ENCODE peak calls at places on chromosomes 2 and 18, in six cellular contexts. J is H1, V is fibroblast of lung, L is neural progenitor cell, N is hepatocyte, Q is HCT116. M is an unnamed sample. For H3K4me1, the result is how much of the 10 kb centered on the place peaks cover.

GRCh38 chr2:150885236-150885635 is 376.4 kb downstream of the RBM43 start:
- DNase-seq in J (no peak), V (no peak), L (no peak), N (no peak), Q (no peak), M (peak)

GRCh38 chr2:207930747-207931146 is 94.6 kb downstream of the PLEKHM3 start:
- DNase-seq in J (no peak), V (no peak), L (no peak), N (peak), Q (peak), M (no peak)

GRCh38 chr2:77001895-77002294 is 520.3 kb downstream of the LRRTM4 start:
- DNase-seq in J (no peak), V (no peak), L (no peak), N (no peak), Q (no peak), M (no peak)

GRCh38 chr2:71243548-71244301 is 16.8 kb upstream of the PAIP2B start:
- DNase-seq in J (no peak), V (no peak), L (no peak), N (no peak), Q (no peak), M (no peak)

GRCh38 chr2:30664761-30665358 is 142.4 kb downstream of the CAPN13 start:
- DNase-seq in J (peak), V (peak), L (no peak), N (peak), Q (peak), M (peak)

GRCh38 chr2:168577885-168578284 is 121.8 kb downstream of the CERS6 start:
- DNase-seq in J (no peak), V (no peak), L (no peak), N (no peak), Q (no peak), M (peak)

GRCh38 chr2:97712693-97713295 is 582 bp upstream of the ZAP70 start:
- DNase-seq in J (no peak), V (no peak), L (no peak), N (no peak), Q (no peak), M (no peak)

GRCh38 chr2:88753833-88754584 is 62.5 kb downstream of the RPIA start:
- DNase-seq in J (no peak), V (peak), L (no peak), N (no peak), Q (no peak), M (no peak)

GRCh38 chr18:12518832-12519534 is 111.3 kb downstream of the PRELID3A start:
- DNase-seq in J (no peak), V (no peak), L (no peak), N (no peak), Q (no peak), M (no peak)

GRCh38 chr2:43001055-43001378 is 208.6 kb upstream of the HAAO start:
- DNase-seq in J (no peak), V (no peak), L (no peak), N (no peak), Q (no peak), M (no peak)

GRCh38 chr18:8911408-8912340 is 190.8 kb upstream of the NDUFV2 start:
- DNase-seq in J (no peak), V (no peak), L (no peak), N (no peak), Q (no peak), M (no peak)

GRCh38 chr18:57797209-57797651 is 5.9 kb downstream of the ATP8B1 start:
- DNase-seq in J (no peak), V (no peak), L (peak), N (peak), Q (no peak), M (no peak)

GRCh38 chr2:26033270-26033768 is 565 bp upstream of the RAB10 start:
- DNase-seq in J (peak), V (peak), L (peak), N (peak), Q (peak), M (peak)

GRCh38 chr2:222835823-222836151 is 25.0 kb upstream of the ACSL3 start:
- DNase-seq in J (no peak), V (no peak), L (no peak), N (no peak), Q (no peak), M (no peak)

GRCh38 chr2:133879703-133880102 is 311.4 kb upstream of the NCKAP5 start:
- DNase-seq in J (no peak), V (no peak), L (no peak), N (no peak), Q (no peak), M (no peak)

GRCh38 chr2:3606028-3606369 is 11.1 kb downstream of the COLEC11 start:
- DNase-seq in J (no peak), V (no peak), L (no peak), N (no peak), Q (no peak), M (no peak)

GRCh38 chr2:53234548-53234903 is 533.1 kb upstream of the CHAC2 start:
- DNase-seq in J (no peak), V (peak), L (peak), N (peak), Q (no peak), M (no peak)

GRCh38 chr2:102369866-102370265 is 14.3 kb downstream of the IL18R1 start:
- DNase-seq in J (no peak), V (no peak), L (no peak), N (no peak), Q (no peak), M (no peak)

GRCh38 chr2:238423561-238424312 is 3.0 kb upstream of the ASB1 start:
- DNase-seq in J (no peak), V (no peak), L (no peak), N (no peak), Q (no peak), M (peak)

GRCh38 chr2:28377984-28378678 is 14.5 kb upstream of the FOSL2 start:
- DNase-seq in J (no peak), V (no peak), L (peak), N (no peak), Q (no peak), M (no peak)

GRCh38 chr2:3387644-3388411 is 8.3 kb downstream of the TRAPPC12 start:
- DNase-seq in J (no peak), V (no peak), L (no peak), N (no peak), Q (no peak), M (no peak)

GRCh38 chr2:221570321-221571107 is 1.6 kb downstream of the EPHA4 start:
- DNase-seq in J (peak), V (peak), L (peak), N (peak), Q (no peak), M (peak)

GRCh38 chr2:83991992-83992391 is 467.1 kb downstream of the SUCLG1 start:
- DNase-seq in J (no peak), V (no peak), L (no peak), N (no peak), Q (peak), M (no peak)

GRCh38 chr2:132923787-132924186 is 253.8 kb upstream of the LYPD1 start:
- DNase-seq in J (no peak), V (peak), L (no peak), N (peak), Q (no peak), M (peak)

GRCh38 chr18:5628512-5629255 is 84.9 kb upstream of the EPB41L3 start:
- DNase-seq in J (peak), V (peak), L (peak), N (peak), Q (no peak), M (peak)
- H3K4me3 ChIP-seq in J (peak), V (peak), L (peak), N (peak), Q (no peak), M (peak)

DNA sequence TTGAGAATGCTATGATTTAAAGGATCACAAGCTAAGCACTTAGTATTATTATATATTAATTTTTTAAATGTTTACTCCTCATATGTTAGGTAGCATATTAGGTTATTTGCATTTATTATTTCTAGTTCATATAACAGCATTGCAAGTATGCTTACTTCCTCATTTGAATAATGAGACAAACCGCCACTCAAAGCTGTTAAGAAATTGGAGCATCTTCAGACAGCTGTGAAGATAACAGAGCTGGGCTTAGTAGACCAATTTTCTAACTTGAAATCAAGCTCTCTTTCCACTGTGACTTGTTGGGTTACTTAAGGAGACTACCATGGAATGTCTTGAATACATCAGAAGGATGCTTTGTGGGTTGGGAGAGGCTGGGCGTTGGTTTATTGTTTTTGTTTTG is 139.3 kb downstream of the ASXL3 start:
- DNase-seq in J (no peak), V (no peak), L (no peak), N (no peak), Q (no peak), M (no peak)
- TF ChIP-seq EZH2 in J (no peak), V (no peak), L (no peak), N (no peak), Q (no peak), M (no peak)

DNA sequence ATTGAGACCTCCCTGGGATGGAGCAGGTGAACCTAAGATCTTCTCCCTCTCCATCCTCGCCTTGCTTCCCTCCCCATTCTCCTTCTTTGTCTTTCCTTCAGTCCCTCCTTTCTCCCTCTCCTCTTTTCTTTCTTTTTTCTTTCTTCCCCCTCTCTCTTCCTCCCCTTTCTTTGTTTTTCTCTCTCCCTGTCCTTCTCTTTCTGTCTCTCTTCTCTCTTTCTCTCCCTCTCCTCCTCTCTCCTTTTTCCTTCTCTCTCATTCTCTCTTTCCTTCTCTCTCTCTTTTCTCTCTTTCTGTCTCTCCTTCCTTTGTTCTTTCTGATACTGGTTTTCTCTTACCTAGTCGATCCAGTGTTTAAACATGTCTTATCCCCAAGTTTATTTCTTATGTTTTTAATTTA is 10.7 kb downstream of the MREG start:
- DNase-seq in J (no peak), V (no peak), L (no peak), N (no peak), Q (no peak), M (no peak)
- H3K4me1 ChIP-seq in J (under half), V (under half), L (under half), N (under half), Q (under half), M (under half)

DNA sequence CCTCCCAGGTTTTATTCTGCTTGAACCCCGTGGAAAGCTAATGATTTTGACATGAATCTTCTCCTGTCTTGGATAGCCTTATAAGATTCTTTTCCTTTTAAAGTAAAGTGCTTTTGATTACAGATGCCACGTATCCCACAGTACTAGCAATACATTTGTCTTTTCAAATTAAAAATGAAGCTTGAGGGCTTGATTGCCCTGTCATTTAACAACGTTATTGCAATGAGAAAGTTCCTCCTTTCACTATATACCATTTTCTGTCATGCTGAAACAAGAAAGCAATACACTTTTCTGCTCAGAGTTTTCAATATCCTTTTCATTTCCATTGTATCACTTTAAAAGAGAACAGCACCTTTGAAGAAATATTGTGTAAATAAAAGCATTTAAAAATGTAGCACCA is 814.7 kb downstream of the LRP1B start:
- DNase-seq in J (no peak), V (no peak), L (no peak), N (no peak), Q (no peak), M (no peak)
- H3K4me3 ChIP-seq in J (no peak), V (no peak), L (no peak), N (no peak), Q (no peak), M (no peak)

DNA sequence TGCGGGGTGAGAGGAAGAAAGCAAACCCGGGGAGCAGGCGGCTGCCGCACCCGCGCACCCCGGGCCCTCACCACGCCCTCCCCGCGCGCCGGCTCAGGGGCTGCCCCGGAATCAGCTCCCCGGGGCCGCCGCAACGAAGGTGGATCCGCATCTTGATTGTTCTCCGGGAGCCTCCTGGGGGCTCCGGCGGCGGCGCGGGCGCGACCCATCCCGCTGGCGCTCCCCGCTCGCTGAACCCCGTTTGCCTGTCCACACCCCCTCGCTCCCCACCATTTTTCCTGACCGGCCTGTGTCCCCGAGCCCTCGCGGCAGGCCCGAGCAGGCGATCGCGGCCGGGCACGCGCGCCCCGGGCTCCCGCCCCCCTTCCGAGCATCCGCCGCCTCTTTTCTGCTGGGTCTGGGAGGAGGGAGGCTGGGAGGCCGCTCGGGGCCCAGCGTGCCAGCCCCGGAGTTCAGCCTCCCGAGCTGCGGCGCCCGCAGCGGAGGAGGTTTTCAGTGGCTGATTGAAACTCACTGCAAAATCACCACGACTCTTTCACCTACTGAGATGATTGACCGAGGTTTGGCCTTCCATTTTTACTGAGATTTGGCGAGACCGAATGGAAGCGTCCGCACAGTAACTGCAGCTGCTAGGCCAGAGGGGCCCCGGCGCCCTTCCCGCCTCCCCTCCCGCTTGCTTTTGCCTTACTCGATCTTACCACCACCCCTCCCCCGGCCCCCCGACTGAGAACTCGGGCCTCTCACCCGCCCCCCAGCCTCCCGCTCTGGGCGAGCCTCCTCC is 4.7 kb downstream of the SOX11 start:
- DNase-seq in J (peak), V (peak), L (peak), N (peak), Q (no peak), M (peak)
- TF ChIP-seq EZH2 in J (no peak), V (no peak), L (no peak), N (no peak), Q (no peak), M (no peak)

GRCh38 chr2:20584045-20584636 is 66.8 kb downstream of the HS1BP3 start:
- DNase-seq in J (no peak), V (no peak), L (no peak), N (no peak), Q (peak), M (peak)
- H3K4me1 ChIP-seq in J (under half), V (under half), L (under half), N (under half), Q (under half), M (under half)

M was measured in GM23248.